ENCODE peak calls at places on chromosomes 12 and 14, in five cellular contexts. G, I, B, F and C are unnamed samples.

GRCh38 chr12:75913502-75914110 is 118.0 kb downstream of the PHLDA1 start:
- DNase-seq in G (peak), I (peak), B (no peak), F (no peak), C (no peak)

GRCh38 chr14:64387232-64387737 is 868 bp upstream of the MTHFD1 start:
- DNase-seq in G (no peak), I (no peak), B (peak), F (peak), C (no peak)

GRCh38 chr14:103526247-103526913 is 2.6 kb upstream of the TRMT61A start:
- DNase-seq in G (peak), I (no peak), B (no peak), F (no peak), C (no peak)

GRCh38 chr12:26278266-26278665 is 82.9 kb downstream of the SSPN start:
- DNase-seq in G (no peak), I (no peak), B (no peak), F (no peak), C (no peak)

GRCh38 chr12:6193853-6194815 is 6.1 kb upstream of the CD9 start:
- DNase-seq in G (no peak), I (no peak), B (no peak), F (no peak), C (no peak)

GRCh38 chr14:53942970-53943750 is 13.5 kb downstream of the BMP4 start:
- DNase-seq in G (no peak), I (no peak), B (no peak), F (no peak), C (no peak)

GRCh38 chr14:84520711-84521338 is 1009.1 kb upstream of the FLRT2 start:
- DNase-seq in G (no peak), I (no peak), B (no peak), F (no peak), C (no peak)

GRCh38 chr12:12622418-12622817 is 10.7 kb downstream of the CREBL2 start:
- DNase-seq in G (no peak), I (no peak), B (no peak), F (no peak), C (no peak)

GRCh38 chr12:131949431-131950181 is at the start of gene EP400:
- DNase-seq in G (peak), I (peak), B (peak), F (peak), C (peak)

GRCh38 chr14:92886337-92886736 is 36.6 kb upstream of the CHGA start:
- DNase-seq in G (no peak), I (no peak), B (no peak), F (no peak), C (no peak)

GRCh38 chr12:79689477-79690155 is 1.1 kb downstream of the PAWR start:
- DNase-seq in G (peak), I (peak), B (peak), F (peak), C (peak)